ENCODE peak calls at places on chromosomes 6 and 20, in six cellular contexts. D is Calu3, W is lung, J is astrocyte of the spinal cord, G is NB4, V is HepG2. X is an unnamed sample.

GRCh38 chr20:12318043-12318442 is 400.4 kb downstream of the BTBD3 start:
- DNase-seq in J (no peak), D (no peak), G (no peak), V (no peak), W (no peak), X (no peak)

GRCh38 chr6:160122744-160123143 is 1.1 kb downstream of the SLC22A1 start:
- DNase-seq in G (no peak), D (no peak), J (no peak), V (no peak), W (no peak), X (no peak)

GRCh38 chr20:25025986-25026605 is 31.8 kb downstream of the ACSS1 start:
- DNase-seq in G (no peak), V (no peak), D (no peak), W (no peak), J (no peak), X (no peak)

GRCh38 chr6:105278035-105278434 is 98.2 kb upstream of the POPDC3 start:
- DNase-seq in W (no peak), D (no peak), V (no peak), G (no peak), J (no peak), X (no peak)

GRCh38 chr6:3962897-3963296 is 113.7 kb downstream of the FAM50B start:
- DNase-seq in W (no peak), J (peak; percentile 87), D (no peak), G (no peak), V (no peak), X (no peak)

GRCh38 chr20:51399138-51399890 is 143.2 kb downstream of the NFATC2 start:
- DNase-seq in J (no peak), G (no peak), W (no peak), D (no peak), V (no peak), X (no peak)

GRCh38 chr20:60977896-60978295 is 274.2 kb upstream of the CDH4 start:
- DNase-seq in G (no peak), V (no peak), D (no peak), W (no peak), J (no peak), X (no peak)

GRCh38 chr6:41488392-41489129 is 57.6 kb upstream of the FOXP4 start:
- DNase-seq in V (peak; percentile 51), G (no peak), D (no peak), J (peak; percentile 87), W (no peak), X (peak; percentile 59)

GRCh38 chr6:3843379-3844096 is 5.6 kb upstream of the FAM50B start:
- DNase-seq in J (no peak), D (no peak), G (peak; percentile 57), W (no peak), V (no peak), X (no peak)

GRCh38 chr20:63498950-63499332 is at the start of gene EEF1A2:
- DNase-seq in V (no peak), G (no peak), J (no peak), D (peak; percentile 73), W (no peak), X (no peak)

GRCh38 chr6:84062519-84063154 is 29.1 kb downstream of the MRAP2 start:
- DNase-seq in G (no peak), V (no peak), D (no peak), W (no peak), J (no peak), X (no peak)

GRCh38 chr6:32604434-32604877 is 14.8 kb upstream of the HLA-DRB1 start:
- DNase-seq in V (no peak), J (no peak), G (no peak), W (no peak), D (no peak), X (peak; percentile 68)

GRCh38 chr20:1041845-1042390 is 39.8 kb upstream of the RSPO4 start:
- DNase-seq in D (no peak), V (peak; percentile 72), W (no peak), G (no peak), J (no peak), X (no peak)

GRCh38 chr6:156842598-156843250 is 65.5 kb downstream of the ARID1B start:
- DNase-seq in W (no peak), G (no peak), J (no peak), D (no peak), V (no peak), X (no peak)

GRCh38 chr6:26155066-26155925 is 68.1 kb downstream of the HFE start:
- DNase-seq in D (peak; percentile 48), V (peak; percentile 43), W (no peak), G (peak; percentile 40), J (peak; percentile 50), X (no peak)

GRCh38 chr6:70520575-70520974 is 46.2 kb upstream of the SDHAF4 start:
- DNase-seq in V (peak; percentile 3), J (peak; percentile 7), W (no peak), G (peak; percentile 38), D (no peak), X (no peak)

GRCh38 chr6:41371992-41372525 is 36.7 kb downstream of the NCR2 start:
- DNase-seq in V (no peak), J (peak; percentile 24), W (no peak), G (no peak), D (no peak), X (peak; percentile 22)

GRCh38 chr20:34553366-34553867 is 5.1 kb upstream of the MAP1LC3A start:
- DNase-seq in G (no peak), V (no peak), J (no peak), D (no peak), W (no peak), X (no peak)

GRCh38 chr6:37910998-37911397 is 91.5 kb downstream of the ZFAND3 start:
- DNase-seq in G (no peak), W (no peak), V (no peak), D (no peak), J (no peak), X (no peak)

GRCh38 chr6:96611342-96611964 is 48.5 kb downstream of the FHL5 start:
- DNase-seq in W (no peak), D (no peak), V (no peak), G (no peak), J (no peak), X (peak; percentile 25)

GRCh38 chr20:46438156-46438750 is 31.8 kb upstream of the ELMO2 start:
- DNase-seq in D (peak; percentile 49), G (peak; percentile 67), J (peak; percentile 11), V (peak; percentile 50), W (no peak), X (no peak)

DNA sequence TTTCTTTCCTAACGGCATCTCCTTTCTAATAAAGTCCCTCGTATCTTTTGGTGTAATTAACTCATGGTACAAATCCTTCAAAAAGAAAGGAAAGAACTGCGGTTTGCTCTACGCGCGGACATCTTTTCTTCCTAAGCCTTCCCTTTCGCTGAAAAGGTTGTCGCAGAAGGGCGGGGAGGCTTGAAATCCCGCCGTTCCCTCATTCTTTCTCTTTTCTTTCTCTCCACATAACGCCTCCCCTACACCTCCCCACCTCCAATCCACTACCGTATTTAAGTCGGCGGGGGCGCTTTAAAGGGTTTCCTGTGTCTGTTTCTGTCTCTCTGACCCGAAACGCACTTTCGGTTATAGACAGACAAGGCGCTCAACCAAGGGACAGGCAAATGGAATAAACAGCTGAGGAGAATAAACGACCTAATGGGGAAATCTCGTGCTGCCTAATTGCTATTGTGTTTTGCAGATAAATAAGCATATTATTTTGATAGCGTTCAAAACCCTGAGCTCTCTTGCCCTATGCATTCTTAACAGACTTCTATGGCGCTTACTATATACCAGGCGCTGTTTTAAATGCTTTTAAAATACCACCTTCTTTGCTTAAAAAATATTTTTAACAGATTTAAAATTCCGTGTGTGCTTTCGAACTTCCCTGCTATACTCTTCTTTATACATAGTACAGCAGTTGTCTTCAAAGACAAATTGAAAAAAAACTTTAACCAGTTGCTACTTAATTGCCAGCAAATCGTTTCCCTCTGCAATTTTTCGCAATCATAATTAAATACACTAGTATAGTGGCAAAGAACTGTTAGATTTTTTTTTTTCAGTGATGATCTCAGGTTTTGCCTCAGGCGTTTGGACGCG is 2.5 kb upstream of the HEY2 start:
- DNase-seq in G (peak; percentile 87), V (peak; percentile 59), D (no peak), J (peak; percentile 79), W (peak; percentile 67), X (peak; percentile 29)
- TF ChIP-seq CTCF in G (no peak), V (peak; percentile 22), D (no peak), J (peak; percentile 7), W (no peak), X (peak; percentile 14)

DNA sequence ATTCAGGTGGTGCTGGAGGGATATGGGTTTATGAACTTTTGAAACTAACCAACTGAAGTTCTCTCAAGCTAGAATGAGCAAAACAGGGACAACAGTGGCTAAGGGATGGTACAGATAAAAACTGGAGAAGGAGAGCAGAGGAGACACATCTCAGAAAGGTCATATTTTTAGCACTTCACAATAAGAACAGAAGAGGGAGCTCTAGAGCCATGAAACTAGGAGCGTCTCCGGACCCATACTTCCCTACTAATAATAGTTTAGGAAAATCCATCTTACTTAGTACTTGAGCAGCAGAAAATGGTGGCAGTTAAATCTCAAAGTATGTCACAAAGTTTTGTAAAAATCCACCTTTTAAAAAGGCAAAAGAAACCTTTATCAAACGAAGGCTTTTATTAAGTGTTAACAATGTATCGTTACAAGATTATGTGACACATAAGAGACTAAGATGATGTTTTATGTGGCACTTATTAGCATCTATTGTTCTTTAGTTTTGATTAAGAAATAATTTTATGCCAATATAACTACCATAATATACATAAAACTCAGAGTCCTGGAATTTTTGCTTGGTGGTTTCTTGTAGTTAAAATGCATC is 278.6 kb downstream of the TBC1D32 start:
- DNase-seq in V (peak; percentile 54), G (peak; percentile 56), D (peak; percentile 33), J (peak; percentile 64), W (no peak), X (peak; percentile 1)
- TF ChIP-seq CTCF in V (peak; percentile 81), G (peak; percentile 72), D (peak; percentile 42), J (peak; percentile 71), W (peak; percentile 15), X (peak; percentile 65)

DNA sequence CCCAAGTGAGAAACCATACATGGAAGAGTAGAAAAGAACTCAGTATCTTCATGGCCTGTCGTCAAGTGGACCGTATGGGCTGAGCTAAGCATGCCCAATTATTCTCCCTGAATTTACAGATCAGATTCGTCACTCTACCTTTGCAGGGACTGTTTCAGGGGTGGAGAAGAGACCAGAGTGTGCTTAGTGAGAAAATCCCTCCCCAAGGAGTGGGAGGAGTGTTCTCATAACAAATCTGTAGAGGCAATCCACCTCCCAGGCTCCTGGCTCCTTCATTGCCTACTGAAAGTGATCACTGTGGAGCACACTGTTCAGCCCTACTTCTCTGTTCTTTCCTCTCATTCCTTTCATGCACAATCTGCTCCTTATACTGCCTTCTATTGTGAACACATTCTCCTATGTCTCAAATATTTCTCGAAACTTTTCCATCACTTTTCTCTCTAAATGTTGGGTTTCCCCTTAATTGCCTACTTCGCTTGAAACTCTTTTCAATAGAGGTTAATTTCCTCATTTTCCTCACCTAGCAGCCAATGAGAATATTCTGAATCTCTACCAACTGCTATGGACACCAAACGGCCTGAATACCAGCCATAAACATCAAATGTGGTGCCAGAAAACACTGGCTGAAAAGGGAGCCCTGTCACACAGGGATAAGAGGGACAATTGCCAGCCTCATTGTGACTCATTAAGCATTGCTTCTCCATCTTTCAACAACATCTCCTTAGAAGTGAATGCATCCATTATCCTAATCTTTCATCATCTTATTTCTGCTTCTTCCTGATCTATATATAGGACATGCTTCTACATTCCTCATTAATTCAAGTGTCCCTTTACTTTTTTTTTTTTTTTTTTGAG is 398.3 kb downstream of the UTRN start:
- DNase-seq in J (no peak), G (no peak), W (no peak), D (no peak), V (no peak), X (no peak)
- TF ChIP-seq CTCF in J (no peak), G (no peak), W (no peak), D (no peak), V (no peak), X (no peak)

DNA sequence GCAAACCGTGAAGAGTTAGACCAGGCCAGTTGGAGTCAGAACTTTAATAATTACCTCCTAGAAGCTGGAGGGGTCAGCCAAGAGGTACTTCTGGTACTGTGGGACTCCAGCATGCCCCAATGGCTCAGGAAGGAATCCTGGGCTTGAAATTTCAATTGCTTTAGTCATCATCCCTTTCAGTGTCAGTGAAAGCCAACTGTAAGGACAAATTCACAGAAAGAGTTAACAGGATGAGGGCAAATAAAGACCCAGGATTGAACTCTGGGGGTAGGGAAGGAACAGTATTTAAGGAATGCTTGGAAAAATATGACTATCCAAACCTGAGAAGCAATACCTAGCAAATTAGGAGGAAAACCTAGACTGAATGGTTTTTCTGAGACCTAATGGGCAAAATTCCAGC is 735.1 kb upstream of the MARCKS start:
- DNase-seq in V (peak; percentile 25), D (peak; percentile 44), G (no peak), J (peak; percentile 93), W (no peak), X (no peak)
- TF ChIP-seq CTCF in V (no peak), D (no peak), G (no peak), J (peak; percentile 49), W (no peak), X (no peak)

X was measured in GM06990.